ENCODE peak calls at places on chromosomes 1 and 21, in eight cellular contexts. Y, Q, G, E, F, A, M and P are unnamed samples.

GRCh38 chr1:19344372-19344810 is 32.3 kb downstream of the SLC66A1 start:
- DNase-seq in E (peak), A (peak), F (no peak), M (peak), Q (peak), G (no peak), Y (peak), P (peak)

GRCh38 chr1:204075116-204075636 is 2.3 kb downstream of the SOX13 start:
- DNase-seq in F (no peak), Y (no peak), G (no peak), M (no peak), A (peak), E (peak), Q (no peak), P (no peak)

GRCh38 chr1:185896863-185897262 is 162.7 kb downstream of the HMCN1 start:
- DNase-seq in E (no peak), Y (no peak), G (no peak), F (no peak), M (no peak), A (no peak), Q (no peak), P (no peak)

GRCh38 chr1:46532498-46533178 is 18.8 kb downstream of the KNCN start:
- DNase-seq in G (no peak), Y (peak), F (no peak), M (peak), Q (no peak), E (peak), A (peak), P (peak)

GRCh38 chr1:11600901-11601300 is 53.3 kb downstream of the FBXO2 start:
- DNase-seq in M (no peak), G (no peak), Y (no peak), E (no peak), F (no peak), A (no peak), Q (no peak), P (no peak)

GRCh38 chr1:156876281-156876680 is 15.6 kb downstream of the NTRK1 start:
- DNase-seq in E (no peak), A (no peak), M (no peak), F (no peak), G (no peak), Q (no peak), Y (no peak), P (no peak)

GRCh38 chr1:194300340-194300739 is 1113.9 kb upstream of the B3GALT2 start:
- DNase-seq in A (no peak), M (no peak), E (no peak), Q (no peak), G (no peak), Y (no peak), F (no peak), P (no peak)

GRCh38 chr1:58365328-58365727 is 181.2 kb downstream of the OMA1 start:
- DNase-seq in G (no peak), Q (no peak), M (no peak), Y (no peak), F (no peak), A (no peak), E (no peak), P (no peak)

GRCh38 chr1:47971385-47971784 is 25.8 kb downstream of the TRABD2B start:
- DNase-seq in G (no peak), A (no peak), E (no peak), M (no peak), F (no peak), Q (no peak), Y (no peak), P (no peak)

GRCh38 chr1:67540733-67541125 is 110.5 kb upstream of the SERBP1 start:
- DNase-seq in A (no peak), F (no peak), E (no peak), Y (no peak), Q (no peak), M (no peak), G (no peak), P (no peak)
- H3K27ac ChIP-seq in A (no peak), F (no peak), E (peak), Y (no peak), Q (no peak), M (no peak), G (no peak), P (no peak)

DNA sequence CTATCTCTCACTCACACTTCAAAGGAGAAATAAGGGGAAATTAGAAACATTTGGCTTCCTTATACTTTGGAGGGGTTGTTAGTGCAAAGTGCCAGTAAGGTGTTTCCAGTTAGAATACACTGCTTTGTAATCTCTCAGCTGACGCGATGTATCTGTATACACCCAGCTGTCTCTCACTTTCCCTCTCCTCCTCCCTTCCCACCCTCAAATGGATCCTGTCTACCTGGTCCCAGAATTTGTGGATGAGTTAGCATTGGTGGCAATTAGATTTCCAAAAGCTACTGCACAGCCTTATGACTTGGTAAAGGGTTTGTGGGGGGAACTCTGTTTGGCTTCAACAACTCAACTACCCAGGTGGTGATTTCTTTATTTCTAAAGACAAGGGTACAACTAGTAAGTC is 10.5 kb downstream of the ATP1B1 start:
- DNase-seq in Q (no peak), A (no peak), G (no peak), E (no peak), M (no peak), F (no peak), Y (no peak), P (no peak)
- H3K27ac ChIP-seq in Q (no peak), A (peak), G (no peak), E (peak), M (no peak), F (peak), Y (peak), P (no peak)

GRCh38 chr1:85199667-85200366 is 999 bp downstream of the SYDE2 start:
- DNase-seq in A (no peak), F (no peak), Y (no peak), E (no peak), M (no peak), Q (no peak), G (no peak), P (no peak)

GRCh38 chr1:85201340-85202091 is 700 bp upstream of the SYDE2 start:
- DNase-seq in G (peak), Y (peak), Q (no peak), E (peak), M (peak), F (peak), A (peak), P (peak)

GRCh38 chr1:85198864-85199263 is 2.0 kb downstream of the SYDE2 start:
- DNase-seq in Q (no peak), A (no peak), M (no peak), E (no peak), G (no peak), F (no peak), Y (no peak), P (no peak)

GRCh38 chr1:85200870-85201339 is at the start of gene SYDE2:
- DNase-seq in M (peak), E (peak), A (peak), Y (peak), Q (no peak), G (peak), F (no peak), P (peak)

DNA sequence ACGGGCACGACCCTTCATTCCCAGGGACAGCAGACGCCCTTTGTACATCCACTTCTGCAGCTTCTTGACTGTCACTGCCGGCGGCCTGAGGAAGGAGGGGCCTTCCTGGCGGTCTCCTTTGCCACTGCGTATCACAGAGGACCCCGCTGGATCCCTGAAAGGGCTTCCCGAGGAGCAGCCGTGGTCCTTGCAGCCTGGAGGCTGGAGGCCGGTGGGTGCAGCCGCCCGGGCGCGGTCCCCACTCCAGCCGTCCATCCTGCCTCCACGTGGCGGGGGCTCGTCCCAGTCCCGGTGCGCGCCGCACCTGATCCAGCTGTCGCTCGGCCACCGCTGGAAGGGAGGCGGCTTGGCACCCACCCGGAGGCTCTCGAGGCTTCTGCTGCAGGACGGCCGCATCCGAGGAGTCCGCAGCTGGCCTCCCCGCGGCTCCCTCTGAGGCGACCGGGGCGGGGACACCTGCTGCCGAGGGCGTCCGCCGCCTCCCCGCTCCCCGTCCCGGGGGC is 398 bp downstream of the SYDE2 start:
- DNase-seq in Y (peak), E (no peak), M (peak), G (no peak), Q (no peak), A (peak), F (no peak), P (peak)
- H3K27ac ChIP-seq in Y (peak), E (peak), M (peak), G (no peak), Q (no peak), A (peak), F (no peak), P (peak)

GRCh38 chr21:30233636-30234035 is 17.7 kb upstream of the CLDN8 start:
- DNase-seq in G (no peak), Q (no peak), A (no peak), F (no peak), E (no peak), Y (no peak), M (no peak), P (no peak)
- H3K27ac ChIP-seq in G (no peak), Q (no peak), A (no peak), F (no peak), E (no peak), Y (no peak), M (no peak), P (no peak)

GRCh38 chr1:26320896-26321295 is 3.1 kb downstream of the CD52 start:
- DNase-seq in Q (no peak), A (no peak), M (no peak), E (no peak), F (no peak), Y (no peak), G (no peak), P (no peak)

GRCh38 chr1:26315874-26316850 is 1.6 kb upstream of the CD52 start:
- DNase-seq in F (no peak), Q (no peak), Y (no peak), M (no peak), E (no peak), G (no peak), A (no peak), P (no peak)

GRCh38 chr1:26317612-26318337 is at the start of gene CD52:
- DNase-seq in Q (peak), E (no peak), Y (no peak), A (no peak), M (peak), F (no peak), G (no peak), P (no peak)

GRCh38 chr1:26318338-26319064 is 743 bp downstream of the CD52 start:
- DNase-seq in Q (no peak), F (no peak), Y (no peak), E (no peak), A (no peak), G (no peak), M (peak), P (no peak)

DNA sequence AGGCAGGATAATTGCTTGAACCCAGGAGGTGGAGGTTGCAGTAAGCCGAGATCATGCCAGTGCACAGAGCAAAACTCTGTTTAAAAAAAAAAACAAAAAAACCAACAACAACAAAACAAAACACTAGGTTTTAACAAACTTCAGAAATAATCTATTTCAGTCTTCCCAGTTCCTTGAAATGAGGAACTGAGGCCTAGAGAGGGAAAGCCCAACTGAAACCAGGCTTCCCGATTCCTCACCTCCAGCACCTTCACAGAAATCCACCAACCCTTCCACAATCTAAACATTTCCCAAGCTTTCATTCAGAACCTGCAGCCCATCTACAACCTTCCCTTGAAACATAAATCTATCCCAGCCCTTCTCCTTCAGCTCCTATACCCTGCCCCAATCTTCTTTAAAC is 615 bp upstream of the CD52 start:
- DNase-seq in G (no peak), Q (no peak), M (no peak), Y (no peak), F (no peak), A (no peak), E (no peak), P (no peak)
- H3K27ac ChIP-seq in G (no peak), Q (no peak), M (peak), Y (no peak), F (no peak), A (no peak), E (no peak), P (no peak)

DNA sequence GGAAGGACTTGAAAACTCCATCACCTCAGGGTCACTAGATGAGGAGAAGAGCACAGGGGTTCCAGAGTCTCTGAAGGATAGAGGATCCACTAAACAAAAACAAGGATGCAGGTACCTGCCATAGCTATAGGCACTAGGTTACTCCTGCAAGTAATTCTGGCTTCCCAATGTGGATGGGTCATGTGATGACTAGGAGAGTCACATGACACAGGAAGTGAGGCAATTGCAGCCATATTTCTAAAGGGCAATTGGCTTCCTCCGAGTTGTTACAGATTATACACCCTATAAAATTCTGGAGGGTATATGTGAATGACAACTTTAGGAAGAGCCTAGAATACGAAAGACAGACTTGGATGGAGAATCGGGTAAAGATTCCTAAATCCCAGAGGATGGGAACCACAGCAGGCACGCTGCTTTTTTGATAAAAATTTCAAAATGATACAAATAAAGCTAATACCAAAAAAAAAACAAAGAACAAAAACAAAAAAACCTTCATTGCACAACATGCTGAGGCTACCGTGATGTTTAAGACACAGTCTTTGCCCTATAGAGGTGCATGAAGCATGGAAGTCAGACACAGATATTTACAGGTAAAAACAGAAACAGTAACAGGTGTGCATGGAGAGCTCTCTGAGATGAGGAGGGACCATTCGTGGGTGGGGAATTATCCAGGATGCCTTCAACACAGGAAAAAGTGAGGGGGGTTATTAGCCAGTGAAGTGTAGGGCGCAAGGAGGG is 10.5 kb downstream of the MTX1 start:
- DNase-seq in M (no peak), G (no peak), F (peak), E (no peak), Y (no peak), Q (peak), A (peak), P (peak)
- H3K27ac ChIP-seq in M (no peak), G (no peak), F (no peak), E (no peak), Y (no peak), Q (peak), A (peak), P (no peak)

DNA sequence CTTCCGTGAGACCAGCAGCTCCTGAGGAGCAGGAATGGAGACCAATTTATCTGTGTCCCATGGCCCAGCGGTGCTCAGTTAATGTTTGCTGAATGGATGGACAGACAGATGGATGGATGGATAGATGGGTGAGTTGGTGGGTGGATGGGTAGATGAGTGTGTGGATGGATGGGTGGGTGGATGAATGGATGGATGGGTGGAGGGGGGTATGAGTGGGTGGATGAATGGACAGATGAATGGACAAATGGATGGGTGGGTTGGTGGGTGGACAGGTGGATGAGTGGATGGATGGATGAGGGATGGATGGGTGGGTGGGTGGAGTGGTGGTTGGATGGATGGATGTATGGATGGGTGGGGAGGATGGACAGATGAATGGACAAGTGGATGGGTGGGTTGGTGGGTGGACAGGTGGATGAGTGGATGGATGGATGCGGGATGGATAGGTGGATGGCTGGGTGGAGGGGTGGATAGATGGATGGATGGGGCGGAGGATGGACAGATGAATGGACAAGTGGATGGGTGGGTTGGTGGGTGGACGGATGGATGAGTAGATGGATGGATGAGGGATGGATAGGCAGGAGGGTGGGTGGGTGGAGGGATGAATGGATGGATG is 13.4 kb downstream of the EPHA2 start:
- DNase-seq in F (no peak), Q (no peak), A (no peak), Y (no peak), M (no peak), G (no peak), E (no peak), P (no peak)
- H3K27ac ChIP-seq in F (no peak), Q (no peak), A (peak), Y (peak), M (no peak), G (no peak), E (peak), P (peak)

GRCh38 chr1:91741906-91742305 is 144.0 kb downstream of the TGFBR3 start:
- DNase-seq in Y (no peak), G (no peak), A (no peak), M (no peak), F (no peak), Q (no peak), E (no peak), P (no peak)
- H3K27ac ChIP-seq in Y (no peak), G (no peak), A (peak), M (no peak), F (no peak), Q (no peak), E (no peak), P (no peak)

DNA sequence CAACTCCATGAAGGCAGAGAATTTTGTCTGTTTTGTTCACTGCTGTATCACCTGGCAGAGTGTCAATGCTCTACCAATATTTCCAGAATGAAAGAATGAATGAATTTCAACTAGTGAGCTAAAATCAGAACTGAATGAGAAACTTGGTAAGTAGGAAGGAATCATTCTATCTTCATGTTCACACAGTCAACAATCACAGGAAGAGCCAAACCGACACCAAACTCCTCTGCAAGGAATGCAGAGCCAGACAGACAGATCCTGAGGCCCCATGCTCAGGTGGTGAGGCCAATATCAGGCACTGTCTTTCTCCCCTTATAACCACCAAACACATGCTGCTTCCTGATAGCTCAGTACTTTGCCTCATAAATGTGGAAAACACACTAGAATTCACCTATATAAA is 139.1 kb downstream of the SLC45A1 start:
- DNase-seq in E (no peak), F (no peak), Y (no peak), A (no peak), Q (no peak), G (no peak), M (no peak), P (no peak)
- H3K27ac ChIP-seq in E (no peak), F (no peak), Y (no peak), A (peak), Q (no peak), G (no peak), M (no peak), P (peak)